ENCODE peak calls at places on chromosomes 3 and 15, in nine cellular contexts. H, Y, U, C, A, K, M, R and T are unnamed samples.

GRCh38 chr3:167729591-167729990 is 5.1 kb downstream of the PDCD10 start:
- DNase-seq in H (no peak), Y (no peak), U (peak; percentile 13), C (no peak), A (no peak), K (no peak), M (no peak), R (no peak), T (no peak)

GRCh38 chr3:195045481-195045880 is 225.5 kb downstream of the XXYLT1 start:
- DNase-seq in H (no peak), Y (no peak), U (no peak), C (no peak), A (no peak), K (no peak), M (no peak), R (no peak), T (no peak)

GRCh38 chr3:184258926-184259325 is 2.4 kb downstream of the CAMK2N2 start:
- DNase-seq in H (no peak), Y (no peak), U (no peak), C (no peak), A (no peak), K (no peak), M (no peak), R (no peak), T (no peak)

GRCh38 chr15:20340331-20340811 is 201.2 kb downstream of the GOLGA6L6 start:
- DNase-seq in H (peak; percentile 79), Y (no peak), U (peak; percentile 26), C (peak; percentile 2), A (peak; percentile 38), K (peak; percentile 92), M (no peak), R (peak; percentile 26), T (peak; percentile 26)

GRCh38 chr3:24793896-24794295 is 299.2 kb upstream of the THRB start:
- DNase-seq in H (no peak), Y (no peak), U (no peak), C (no peak), A (no peak), K (no peak), M (no peak), R (no peak), T (no peak)

GRCh38 chr3:194773666-194774455 is 88.2 kb downstream of the FAM43A start:
- DNase-seq in H (no peak), Y (no peak), U (no peak), C (no peak), A (no peak), K (no peak), M (no peak), R (no peak), T (no peak)

GRCh38 chr15:47340576-47340920 is 376.8 kb upstream of the SEMA6D start:
- DNase-seq in H (no peak), Y (no peak), U (no peak), C (no peak), A (no peak), K (no peak), M (no peak), R (no peak), T (no peak)

GRCh38 chr3:170055209-170055608 is 17.4 kb downstream of the GPR160 start:
- DNase-seq in H (no peak), Y (no peak), U (no peak), C (no peak), A (no peak), K (no peak), M (peak; percentile 58), R (no peak), T (no peak)

GRCh38 chr3:17158941-17159682 is 274.4 kb downstream of the PLCL2 start:
- DNase-seq in H (no peak), Y (no peak), U (no peak), C (no peak), A (no peak), K (no peak), M (peak; percentile 39), R (no peak), T (no peak)

GRCh38 chr3:148074916-148075315 is 622.8 kb upstream of the AGTR1 start:
- DNase-seq in H (no peak), Y (no peak), U (no peak), C (no peak), A (no peak), K (no peak), M (no peak), R (no peak), T (no peak)

GRCh38 chr15:34737379-34737928 is 17.3 kb downstream of the GJD2 start:
- DNase-seq in H (no peak), Y (no peak), U (no peak), C (no peak), A (no peak), K (no peak), M (no peak), R (no peak), T (no peak)

GRCh38 chr15:58330836-58331561 is 100.8 kb upstream of the LIPC start:
- DNase-seq in H (no peak), Y (no peak), U (no peak), C (no peak), A (no peak), K (no peak), M (no peak), R (no peak), T (no peak)

GRCh38 chr3:156781310-156782230 is 44.6 kb upstream of the LEKR1 start:
- DNase-seq in H (no peak), Y (no peak), U (peak; percentile 43), C (peak; percentile 52), A (no peak), K (no peak), M (peak; percentile 73), R (no peak), T (no peak)

GRCh38 chr3:74639681-74640080 is 25.2 kb upstream of the CNTN3 start:
- DNase-seq in H (no peak), Y (no peak), U (no peak), C (no peak), A (no peak), K (no peak), M (peak; percentile 5), R (no peak), T (no peak)

GRCh38 chr3:198076722-198077308 is 116.8 kb downstream of the LMLN start:
- DNase-seq in H (no peak), Y (no peak), U (no peak), C (no peak), A (no peak), K (no peak), M (no peak), R (no peak), T (no peak)

GRCh38 chr3:198081421-198081844 is 121.4 kb downstream of the LMLN start:
- DNase-seq in H (peak; percentile 11), Y (no peak), U (no peak), C (no peak), A (no peak), K (no peak), M (no peak), R (no peak), T (no peak)

GRCh38 chr3:198080521-198081384 is 120.7 kb downstream of the LMLN start:
- DNase-seq in H (peak; percentile 72), Y (no peak), U (peak; percentile 68), C (peak; percentile 58), A (peak; percentile 56), K (peak; percentile 73), M (peak; percentile 60), R (no peak), T (peak; percentile 30)

DNA sequence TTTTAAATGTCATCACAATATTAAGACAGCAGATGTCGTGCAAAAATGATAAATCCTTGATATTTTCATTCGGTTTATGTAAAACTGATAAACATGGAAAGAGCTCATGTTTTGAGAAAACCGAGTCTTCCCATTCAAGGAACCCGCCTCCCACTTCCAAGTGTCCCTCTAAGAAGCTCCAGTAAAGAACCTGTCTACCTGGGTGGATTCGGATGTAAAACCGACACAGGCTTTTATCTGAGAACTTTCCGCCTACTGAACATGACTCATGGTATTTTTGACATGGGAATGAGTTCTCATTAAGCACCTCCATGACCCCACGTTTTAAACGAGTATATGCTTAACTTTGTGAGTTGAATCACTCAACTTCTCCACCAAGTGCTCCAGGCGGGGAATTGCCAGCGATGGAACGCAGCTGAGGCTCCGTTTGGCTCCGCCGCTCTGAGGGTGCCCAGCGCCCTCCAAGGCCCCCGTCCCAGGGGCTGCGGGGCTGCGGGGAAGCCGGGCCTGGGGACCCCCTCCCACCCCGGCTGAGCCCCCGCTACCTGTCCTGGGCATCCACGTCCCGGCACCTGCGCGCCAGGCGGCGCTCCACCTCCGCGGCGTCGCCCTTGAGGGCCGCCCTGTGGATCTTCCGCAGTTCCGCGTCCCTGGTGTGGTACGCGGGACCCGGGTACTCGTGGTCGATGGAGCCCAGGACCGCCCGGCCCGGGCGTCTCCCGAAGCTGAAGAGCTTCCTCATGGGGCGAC is 119.9 kb downstream of the LMLN start:
- DNase-seq in H (no peak), Y (no peak), U (peak; percentile 10), C (no peak), A (peak; percentile 17), K (no peak), M (peak; percentile 19), R (no peak), T (no peak)
- TF ChIP-seq CTCF in H (no peak), Y (no peak), U (peak; percentile 8), C (no peak), A (no peak), K (no peak), M (no peak), R (no peak), T (no peak)

DNA sequence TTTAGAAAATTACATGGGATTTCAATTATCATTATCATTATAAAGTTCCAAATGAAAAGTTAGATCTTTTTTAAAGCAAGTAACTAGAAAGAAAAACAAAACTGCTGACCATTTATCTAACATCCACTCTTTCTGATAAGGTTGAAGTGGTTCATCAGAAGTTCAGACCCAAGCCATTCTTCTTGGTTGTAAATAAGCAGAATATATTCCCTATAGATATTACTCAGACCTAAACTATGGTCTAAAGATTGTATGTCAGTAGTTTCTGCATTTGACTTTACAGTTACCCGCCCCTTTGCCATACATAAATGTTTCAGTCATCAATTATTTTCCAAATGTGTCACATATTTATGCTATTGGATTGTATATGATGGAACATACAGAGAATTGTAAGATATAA is 136.7 kb downstream of the PLOD2 start:
- DNase-seq in H (no peak), Y (no peak), U (peak; percentile 19), C (peak; percentile 66), A (no peak), K (no peak), M (peak; percentile 35), R (no peak), T (no peak)
- TF ChIP-seq CTCF in H (no peak), Y (no peak), U (no peak), C (no peak), A (no peak), K (no peak), M (no peak), R (no peak), T (no peak)

DNA sequence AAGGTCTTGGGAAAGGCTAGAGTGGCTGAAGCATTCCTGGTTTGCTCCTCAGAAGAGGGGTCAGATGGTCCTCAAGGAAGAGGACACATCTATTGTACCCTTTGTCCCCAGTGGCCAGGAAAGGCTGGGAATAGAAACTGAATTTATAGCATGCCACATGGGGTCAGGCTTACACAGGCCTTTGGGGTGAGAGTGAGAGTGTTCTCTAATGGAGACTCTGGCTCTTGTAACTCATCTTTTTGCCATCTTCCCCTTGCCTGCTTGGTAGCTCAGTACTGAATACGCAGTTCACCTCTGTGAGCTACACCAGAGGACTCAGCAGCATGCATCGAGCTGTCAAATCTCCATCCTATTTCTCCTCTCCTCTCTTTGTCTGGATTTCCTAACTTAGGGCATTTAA is 87.5 kb downstream of the ATP2B2 start:
- DNase-seq in H (no peak), Y (no peak), U (peak; percentile 9), C (peak; percentile 3), A (peak; percentile 40), K (no peak), M (peak; percentile 33), R (no peak), T (no peak)
- TF ChIP-seq CTCF in H (peak; percentile 28), Y (no peak), U (peak; percentile 4), C (no peak), A (peak; percentile 47), K (no peak), M (peak; percentile 34), R (no peak), T (no peak)

GRCh38 chr3:181454451-181455027 is 257.2 kb upstream of the SOX2 start:
- DNase-seq in H (no peak), Y (no peak), U (no peak), C (no peak), A (no peak), K (no peak), M (peak; percentile 18), R (no peak), T (no peak)
- TF ChIP-seq CTCF in H (no peak), Y (no peak), U (no peak), C (no peak), A (no peak), K (no peak), M (no peak), R (no peak), T (no peak)